ENCODE peak calls at places on chromosomes 2 and 18, in five cellular contexts. A is endothelial cell; X is NCI-H82; I is activated naive CD4-positive, alpha-beta T cell treated with anti-CD3 and anti-CD28 coated beads, Interleukin-2, amount 10 ng/mL, durations not matched to agents 7 days and 5 days; E is coronary artery. F is an unnamed sample.

GRCh38 chr2:15640291-15640711 is 48.6 kb downstream of the DDX1 start:
- DNase-seq in A (no peak), X (no peak), I (no peak), E (no peak), F (peak; percentile 44)

GRCh38 chr2:6877402-6878305 is at the start of gene RSAD2:
- DNase-seq in A (no peak), X (no peak), I (peak; percentile 57), E (no peak), F (peak; percentile 49)

GRCh38 chr18:9173770-9174233 is 37.2 kb downstream of the ANKRD12 start:
- DNase-seq in A (no peak), X (no peak), I (no peak), E (no peak), F (no peak)

GRCh38 chr2:9053534-9053931 is 50.0 kb upstream of the MBOAT2 start:
- DNase-seq in A (no peak), X (no peak), I (no peak), E (no peak), F (no peak)

GRCh38 chr2:68463287-68463877 is 3.7 kb downstream of the FBXO48 start:
- DNase-seq in A (no peak), X (peak; percentile 73), I (no peak), E (no peak), F (peak; percentile 48)

GRCh38 chr2:140786585-140786984 is 1344.2 kb downstream of the LRP1B start:
- DNase-seq in A (no peak), X (no peak), I (no peak), E (no peak), F (no peak)

GRCh38 chr18:76493213-76494107 is 1.6 kb downstream of the ZNF516 start:
- DNase-seq in A (peak; percentile 26), X (peak; percentile 84), I (no peak), E (no peak), F (no peak)

GRCh38 chr2:38163579-38163978 is 87.6 kb upstream of the CYP1B1 start:
- DNase-seq in A (no peak), X (no peak), I (no peak), E (no peak), F (no peak)